ENCODE peak calls at places on chromosomes 11 and 22, in six cellular contexts. R is H1, P is mesenchymal stem cell, T is neuronal stem cell, E is IMR-90, H is H9. Y is an unnamed sample.

GRCh38 chr11:117076941-117077659 is 21.1 kb downstream of the SIK3 start:
- DNase-seq in R (no peak), P (peak; percentile 63), T (no peak), E (no peak), H (no peak), Y (no peak)

GRCh38 chr11:848380-848931 is 5.8 kb downstream of the TSPAN4 start:
- DNase-seq in R (no peak), P (peak; percentile 50), T (no peak), E (no peak), H (peak; percentile 65), Y (no peak)

GRCh38 chr11:46240371-46240770 is 37.1 kb upstream of the CREB3L1 start:
- DNase-seq in R (no peak), P (peak; percentile 28), T (no peak), E (no peak), H (no peak), Y (no peak)

GRCh38 chr11:59943996-59944395 is 5.8 kb downstream of the OOSP1 start:
- DNase-seq in R (peak; percentile 5), P (no peak), T (no peak), E (no peak), H (peak; percentile 41), Y (peak; percentile 63)

GRCh38 chr11:69127091-69127850 is 28.5 kb upstream of the SMIM38 start:
- DNase-seq in R (no peak), P (no peak), T (no peak), E (no peak), H (peak; percentile 16), Y (no peak)

GRCh38 chr22:45149671-45150070 is 14.1 kb upstream of the NUP50 start:
- DNase-seq in R (no peak), P (peak; percentile 38), T (no peak), E (peak; percentile 78), H (no peak), Y (no peak)

GRCh38 chr22:50706481-50707125 is 31.4 kb upstream of the ACR start:
- DNase-seq in R (no peak), P (no peak), T (no peak), E (no peak), H (no peak), Y (no peak)

GRCh38 chr22:38811241-38811640 is 17.3 kb upstream of the DNAL4 start:
- DNase-seq in R (no peak), P (no peak), T (no peak), E (no peak), H (no peak), Y (no peak)

GRCh38 chr22:27407369-27407985 is 394.1 kb downstream of the MN1 start:
- DNase-seq in R (no peak), P (no peak), T (no peak), E (no peak), H (no peak), Y (no peak)

GRCh38 chr11:55474321-55474720 is 79.9 kb upstream of the OR4C15 start:
- DNase-seq in R (no peak), P (no peak), T (no peak), E (no peak), H (no peak), Y (no peak)

GRCh38 chr22:39935116-39935515 is 25.1 kb upstream of the TMA7B start:
- DNase-seq in R (no peak), P (no peak), T (no peak), E (no peak), H (no peak), Y (no peak)

GRCh38 chr22:25068701-25069100 is 116.2 kb downstream of the KIAA1671 start:
- DNase-seq in R (no peak), P (no peak), T (no peak), E (no peak), H (no peak), Y (no peak)

GRCh38 chr11:43868852-43869567 is 11.6 kb upstream of the ALKBH3 start:
- DNase-seq in R (no peak), P (peak; percentile 95), T (no peak), E (peak; percentile 80), H (no peak), Y (no peak)

GRCh38 chr11:1399386-1400167 is 9.8 kb downstream of the BRSK2 start:
- DNase-seq in R (no peak), P (no peak), T (no peak), E (no peak), H (no peak), Y (no peak)

GRCh38 chr11:6737872-6738466 is 33.8 kb downstream of the OR2AG2 start:
- DNase-seq in R (no peak), P (peak; percentile 51), T (no peak), E (peak; percentile 34), H (peak; percentile 38), Y (peak; percentile 56)

GRCh38 chr22:35766654-35767580 is 49.2 kb downstream of the APOL5 start:
- DNase-seq in R (no peak), P (peak; percentile 66), T (peak; percentile 36), E (no peak), H (no peak), Y (no peak)

GRCh38 chr22:24175160-24175808 is 6.0 kb upstream of the SUSD2 start:
- DNase-seq in R (peak; percentile 46), P (peak; percentile 79), T (peak; percentile 49), E (peak; percentile 72), H (peak; percentile 88), Y (peak; percentile 84)

GRCh38 chr22:46390652-46391301 is 55.3 kb downstream of the TRMU start:
- DNase-seq in R (no peak), P (no peak), T (no peak), E (peak; percentile 65), H (no peak), Y (peak; percentile 64)

GRCh38 chr11:122778148-122778547 is 60.2 kb upstream of the CRTAM start:
- DNase-seq in R (no peak), P (peak; percentile 44), T (no peak), E (peak; percentile 65), H (no peak), Y (no peak)

GRCh38 chr11:118922745-118923627 is 2.7 kb downstream of the BCL9L start:
- DNase-seq in R (no peak), P (peak; percentile 14), T (no peak), E (no peak), H (peak; percentile 25), Y (no peak)

GRCh38 chr11:118921929-118922744 is 3.6 kb downstream of the BCL9L start:
- DNase-seq in R (no peak), P (peak; percentile 83), T (no peak), E (peak; percentile 56), H (peak; percentile 83), Y (peak; percentile 93)

GRCh38 chr11:118921121-118921928 is 4.4 kb downstream of the BCL9L start:
- DNase-seq in R (no peak), P (peak; percentile 98), T (no peak), E (peak; percentile 88), H (peak; percentile 63), Y (peak; percentile 93)

GRCh38 chr11:118924591-118925585 is 838 bp downstream of the BCL9L start:
- DNase-seq in R (no peak), P (peak; percentile 60), T (no peak), E (peak; percentile 33), H (peak; percentile 71), Y (peak; percentile 78)

DNA sequence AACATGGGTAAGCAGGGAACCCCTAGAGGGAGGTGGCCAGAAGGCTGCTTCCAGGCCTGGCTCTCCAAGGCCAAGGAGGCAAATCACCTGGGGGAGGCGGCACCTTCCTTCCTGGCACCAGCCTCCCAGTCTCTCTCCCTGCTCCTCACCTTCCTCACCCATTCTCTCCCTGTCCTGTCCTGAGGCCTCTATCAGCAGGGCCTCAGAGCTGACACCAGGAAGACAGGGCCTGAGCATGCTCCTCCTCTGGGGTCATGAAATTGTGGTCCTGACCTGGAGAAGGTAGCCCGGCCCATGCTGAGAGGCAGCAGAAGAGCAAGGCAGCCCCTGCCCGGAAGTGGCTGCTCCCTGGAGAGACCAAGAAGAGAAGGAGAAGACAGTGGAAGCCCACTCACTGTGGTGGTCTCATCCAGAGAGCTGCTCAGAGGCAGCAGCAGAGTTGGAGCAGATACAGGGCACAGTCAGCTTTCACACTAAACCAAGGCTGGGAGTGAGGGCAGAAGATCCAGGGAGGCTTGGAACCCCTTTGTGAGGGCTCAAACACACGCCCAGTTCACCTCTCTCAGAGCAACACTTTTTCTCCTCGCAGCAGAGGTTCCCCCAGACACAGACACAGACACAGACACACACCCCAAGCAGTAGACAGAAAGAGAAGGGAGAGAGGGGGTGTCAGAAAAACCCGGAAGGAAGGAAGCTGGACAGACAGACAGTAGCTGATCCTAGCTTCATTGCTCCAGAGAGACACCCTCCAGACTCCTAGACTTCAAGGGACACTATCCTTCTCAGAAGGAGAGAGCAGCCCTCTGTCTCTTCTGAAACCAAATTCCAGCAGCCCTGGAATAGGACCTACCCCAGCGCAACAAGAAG is 1.8 kb downstream of the BCL9L start:
- DNase-seq in R (no peak), P (no peak), T (no peak), E (no peak), H (no peak), Y (no peak)
- H3K9ac ChIP-seq in R (no peak overlapping the region), P (peak overlapping the region; percentile 95), T (peak overlapping the region; percentile 60), E (peak overlapping the region; percentile 100), H (no peak overlapping the region), Y (peak overlapping the region; percentile 96)

GRCh38 chr22:29584975-29585374 is 4.1 kb upstream of the NIPSNAP1 start:
- DNase-seq in R (no peak), P (no peak), T (no peak), E (no peak), H (no peak), Y (no peak)

GRCh38 chr22:29574762-29575450 is 6.0 kb downstream of the NIPSNAP1 start:
- DNase-seq in R (no peak), P (no peak), T (no peak), E (no peak), H (no peak), Y (no peak)

GRCh38 chr22:29581799-29582198 is 886 bp upstream of the NIPSNAP1 start:
- DNase-seq in R (no peak), P (no peak), T (no peak), E (no peak), H (no peak), Y (no peak)

GRCh38 chr22:29578462-29578861 is 2.5 kb downstream of the NIPSNAP1 start:
- DNase-seq in R (no peak), P (no peak), T (no peak), E (no peak), H (no peak), Y (no peak)

DNA sequence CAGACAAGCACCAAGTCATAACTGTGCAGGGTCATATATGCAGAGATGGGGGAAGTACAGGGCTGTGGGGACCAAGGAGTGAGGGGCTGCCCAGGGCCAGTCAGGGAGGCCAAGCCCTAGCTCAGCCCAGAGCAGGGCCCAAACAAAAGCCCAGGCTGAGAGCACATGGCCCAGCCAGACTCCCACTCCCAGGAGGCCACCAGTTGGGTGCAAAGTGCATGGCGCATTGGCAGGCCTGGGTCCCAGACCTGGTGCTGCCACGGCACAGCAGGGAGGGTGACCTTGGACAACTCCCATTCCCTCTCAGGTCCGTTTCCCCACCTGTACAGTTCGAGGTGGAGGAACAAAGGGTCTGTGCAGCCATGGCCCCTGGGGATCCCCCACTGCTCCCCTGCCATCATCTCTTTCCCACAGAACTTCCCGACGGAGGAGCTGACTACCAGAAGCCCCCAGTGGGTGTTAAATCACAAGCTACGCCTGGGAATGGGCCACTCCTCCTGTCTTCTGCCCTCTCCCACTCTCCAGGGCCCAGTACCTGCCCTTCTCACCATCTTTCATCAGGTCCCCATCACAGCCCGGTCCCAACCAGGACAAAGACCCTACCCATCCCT is 608 bp downstream of the NIPSNAP1 start:
- DNase-seq in R (no peak), P (peak; percentile 10), T (no peak), E (no peak), H (peak; percentile 43), Y (peak; percentile 29)
- H2AK5ac ChIP-seq in R (peak overlapping the region; percentile 100), P (peak overlapping the region; percentile 75), T (peak overlapping the region; percentile 91), E (peak overlapping the region; percentile 76), H (no peak overlapping the region), Y (peak overlapping the region; percentile 52)

GRCh38 chr11:131694526-131695424 is 324.4 kb downstream of the NTM start:
- DNase-seq in R (peak; percentile 63), P (peak; percentile 75), T (peak; percentile 79), E (peak; percentile 69), H (peak; percentile 92), Y (peak; percentile 86)
- H3K9ac ChIP-seq in R (no peak overlapping the region), P (peak overlapping the region; percentile 67), T (no peak overlapping the region), E (no peak overlapping the region), H (no peak overlapping the region), Y (no peak overlapping the region)

GRCh38 chr22:41237707-41238569 is 2.8 kb downstream of the CHADL start:
- DNase-seq in R (no peak), P (peak; percentile 24), T (peak; percentile 47), E (peak; percentile 13), H (peak; percentile 77), Y (peak; percentile 86)
- H2AK5ac ChIP-seq in R (no peak overlapping the region), P (peak overlapping the region; percentile 61), T (peak overlapping the region; percentile 100), E (no peak overlapping the region), H (no peak overlapping the region), Y (no peak overlapping the region)